ENCODE peak calls at places on chromosome 3, in eight cellular contexts. C is A549, A is H1, W is GM12878, B is IMR-90, Y is HepG2, R is K562, F is SK-N-SH. Q is an unnamed sample.

GRCh38 chr3:154243353-154243752 is 80.9 kb downstream of the DHX36 start:
- DNase-seq in B (peak), A (no peak), F (no peak), Y (no peak), R (no peak), W (no peak), C (peak), Q (no peak)

GRCh38 chr3:79297242-79297641 is 470.6 kb downstream of the ROBO1 start:
- DNase-seq in A (no peak), W (no peak), F (no peak), R (no peak), B (peak), C (peak), Y (peak), Q (no peak)

GRCh38 chr3:12249519-12249918 is 39.4 kb upstream of the PPARG start:
- DNase-seq in W (no peak), Y (no peak), R (no peak), A (no peak), C (no peak), B (no peak), F (no peak), Q (no peak)

GRCh38 chr3:51961011-51961410 is 5.8 kb downstream of the GPR62 start:
- DNase-seq in W (no peak), B (no peak), A (no peak), Y (no peak), F (no peak), R (no peak), C (no peak), Q (no peak)

GRCh38 chr3:53970656-53971055 is 79.0 kb upstream of the SELENOK start:
- DNase-seq in W (no peak), B (no peak), C (no peak), A (peak), F (no peak), Y (no peak), R (no peak), Q (peak)

GRCh38 chr3:58306662-58307286 is 454 bp downstream of the HTD2 start:
- DNase-seq in C (peak), R (peak), W (no peak), A (peak), F (peak), B (peak), Y (peak), Q (peak)

GRCh38 chr3:71524688-71525087 is 58.8 kb downstream of the FOXP1 start:
- DNase-seq in F (no peak), R (no peak), Y (no peak), W (no peak), A (no peak), B (no peak), C (no peak), Q (no peak)

GRCh38 chr3:195200010-195200822 is 70.7 kb downstream of the XXYLT1 start:
- DNase-seq in A (no peak), B (no peak), C (no peak), R (peak), W (no peak), F (no peak), Y (peak), Q (no peak)

GRCh38 chr3:48130321-48130881 is 57.8 kb downstream of the CDC25A start:
- DNase-seq in C (no peak), Y (no peak), B (peak), A (no peak), W (no peak), F (no peak), R (no peak), Q (no peak)

GRCh38 chr3:141052570-141053069 is 1.5 kb downstream of the SPSB4 start:
- DNase-seq in Y (no peak), R (no peak), W (no peak), F (peak), C (no peak), A (peak), B (no peak), Q (peak)

GRCh38 chr3:94928921-94929320 is 866.1 kb downstream of the NSUN3 start:
- DNase-seq in Y (peak), B (no peak), C (peak), R (peak), W (no peak), A (no peak), F (no peak), Q (no peak)

GRCh38 chr3:39809995-39810595 is 686 bp downstream of the MYRIP start:
- DNase-seq in B (no peak), F (no peak), Y (no peak), W (no peak), C (no peak), R (no peak), A (peak), Q (peak)

GRCh38 chr3:46907271-46907670 is 29.8 kb downstream of the PTH1R start:
- DNase-seq in F (no peak), A (no peak), B (no peak), R (no peak), Y (no peak), C (no peak), W (no peak), Q (no peak)

GRCh38 chr3:46059432-46059831 is 32.1 kb upstream of the XCR1 start:
- DNase-seq in Y (no peak), W (peak), A (no peak), R (no peak), B (no peak), C (no peak), F (no peak), Q (no peak)

GRCh38 chr3:79765854-79766253 is 1.9 kb downstream of the ROBO1 start:
- DNase-seq in B (no peak), C (no peak), W (no peak), F (peak), Y (no peak), R (no peak), A (no peak), Q (no peak)

GRCh38 chr3:187076297-187076696 is 63.0 kb downstream of the RPL39L start:
- DNase-seq in A (no peak), B (no peak), F (no peak), C (no peak), R (no peak), W (no peak), Y (no peak), Q (no peak)

GRCh38 chr3:150105886-150106612 is 135.4 kb upstream of the PFN2 start:
- DNase-seq in Y (no peak), F (no peak), C (no peak), R (no peak), W (no peak), B (no peak), A (no peak), Q (no peak)

GRCh38 chr3:150105025-150105424 is 134.3 kb upstream of the PFN2 start:
- DNase-seq in C (no peak), A (no peak), W (no peak), R (no peak), Y (no peak), B (no peak), F (no peak), Q (no peak)

GRCh38 chr3:150107429-150108175 is 136.9 kb upstream of the PFN2 start:
- DNase-seq in C (no peak), Y (no peak), B (no peak), F (no peak), W (no peak), R (no peak), A (no peak), Q (no peak)

GRCh38 chr3:150104564-150104963 is 133.9 kb upstream of the PFN2 start:
- DNase-seq in F (no peak), R (no peak), W (no peak), Y (no peak), C (no peak), A (no peak), B (no peak), Q (no peak)

GRCh38 chr3:150106752-150107428 is 136.2 kb upstream of the PFN2 start:
- DNase-seq in F (peak), W (no peak), Y (no peak), B (peak), A (no peak), C (peak), R (no peak), Q (no peak)
- TF ChIP-seq USF2 in F (no peak), W (no peak), Y (no peak), B (no peak), A (no peak), C (no peak), R (no peak), Q (no peak)

GRCh38 chr3:88248658-88249057 is 98.9 kb downstream of the C3orf38 start:
- DNase-seq in B (no peak), F (no peak), W (no peak), C (no peak), R (no peak), A (no peak), Y (no peak), Q (no peak)
- TF ChIP-seq USF2 in B (no peak), F (no peak), W (no peak), C (no peak), R (no peak), A (no peak), Y (no peak), Q (no peak)

DNA sequence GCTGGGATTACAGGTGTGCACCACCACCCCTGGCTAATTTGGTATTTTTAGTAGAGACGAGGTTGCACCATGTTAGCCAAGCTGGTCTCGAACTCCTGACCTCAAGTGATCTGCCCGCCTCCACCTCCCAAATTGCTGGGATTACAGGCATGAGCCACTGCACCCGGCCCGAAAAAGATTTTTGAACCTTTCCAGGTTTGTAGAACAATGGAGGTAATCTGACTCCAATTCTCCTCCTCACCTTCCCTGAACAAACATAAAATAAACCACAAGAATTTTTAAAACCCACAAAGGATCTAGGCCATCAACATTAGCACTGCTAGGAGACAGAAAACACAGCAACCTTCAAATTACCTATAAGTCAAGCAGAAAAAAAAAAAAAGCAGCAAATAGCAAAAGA is 32.3 kb downstream of the TFDP2 start:
- DNase-seq in C (no peak), Y (peak), A (no peak), R (no peak), W (no peak), F (no peak), B (peak), Q (no peak)
- TF ChIP-seq USF2 in C (no peak), Y (no peak), A (no peak), R (no peak), W (no peak), F (no peak), B (no peak), Q (no peak)

GRCh38 chr3:155766206-155766605 is 21.3 kb upstream of the PLCH1 start:
- DNase-seq in A (no peak), B (peak), C (peak), F (no peak), Y (no peak), R (no peak), W (no peak), Q (no peak)
- TF ChIP-seq USF2 in A (no peak), B (no peak), C (no peak), F (no peak), Y (no peak), R (no peak), W (no peak), Q (no peak)

Q was measured in WTC11.